ENCODE peak calls at places on chromosomes 4 and X, in six cellular contexts. D is CD4-positive, CD25-positive, alpha-beta regulatory T cell; G is tibial artery; V is activated CD4-positive, alpha-beta T cell treated with anti-CD3 and anti-CD28 coated beads for 48 hours; P is stimulated activated CD8-positive, alpha-beta memory T cell treated with anti-CD3 and anti-CD28 coated beads, Interleukin-4, amount 100 ng/mL, for 1 hour; R is activated CD8-positive, alpha-beta memory T cell treated with anti-CD3 and anti-CD28 coated beads for 48 hours. H is an unnamed sample.

GRCh38 chr4:106615961-106616360 is 247.4 kb upstream of the GIMD1 start:
- DNase-seq in R (no peak), V (no peak), D (no peak), G (no peak), P (no peak), H (no peak)

GRCh38 chr4:40750461-40751258 is 905 bp downstream of the NSUN7 start:
- DNase-seq in G (no peak), D (no peak), V (no peak), R (no peak), P (no peak), H (no peak)

GRCh38 chr4:106746451-106746850 is 289.7 kb downstream of the DKK2 start:
- DNase-seq in G (no peak), D (no peak), P (no peak), V (no peak), R (no peak), H (no peak)

GRCh38 chr4:62232755-62233280 is 1032.7 kb downstream of the ADGRL3 start:
- DNase-seq in G (no peak), P (no peak), D (no peak), R (no peak), V (no peak), H (no peak)

GRCh38 chrX:31658360-31658759 is 586.5 kb upstream of the FTHL17 start:
- DNase-seq in D (no peak), G (no peak), V (no peak), R (no peak), P (no peak), H (no peak)

GRCh38 chr4:139922625-139923024 is 231.4 kb downstream of the MAML3 start:
- DNase-seq in G (no peak), P (no peak), R (no peak), V (no peak), D (no peak), H (no peak)

GRCh38 chr4:2930821-2931764 is 32.1 kb downstream of the NOP14 start:
- DNase-seq in P (no peak), G (peak), R (no peak), V (no peak), D (no peak), H (peak)

GRCh38 chrX:29690061-29690460 is 525.3 kb upstream of the MAGEB2 start:
- DNase-seq in G (no peak), R (no peak), V (no peak), D (no peak), P (no peak), H (no peak)

GRCh38 chr4:188041721-188042120 is 46.1 kb downstream of the ZFP42 start:
- DNase-seq in G (no peak), R (no peak), D (no peak), P (no peak), V (no peak), H (no peak)

GRCh38 chr4:167581449-167581965 is 347.2 kb upstream of the SPOCK3 start:
- DNase-seq in P (no peak), R (no peak), G (no peak), D (no peak), V (no peak), H (no peak)

GRCh38 chr4:87944967-87945366 is 30.5 kb upstream of the SPP1 start:
- DNase-seq in G (no peak), V (no peak), D (no peak), R (no peak), P (no peak), H (no peak)

GRCh38 chr4:138804705-138805104 is 210.9 kb upstream of the NOCT start:
- DNase-seq in V (no peak), P (no peak), G (no peak), D (no peak), R (no peak), H (no peak)

GRCh38 chrX:42619068-42619467 is 158.9 kb downstream of the PPP1R2C start:
- DNase-seq in R (no peak), D (no peak), P (no peak), V (no peak), G (no peak), H (no peak)

GRCh38 chr4:100428051-100428450 is 89.8 kb downstream of the EMCN start:
- DNase-seq in D (no peak), P (no peak), V (no peak), R (no peak), G (no peak), H (no peak)

GRCh38 chr4:147799986-147800555 is 68.2 kb downstream of the ARHGAP10 start:
- DNase-seq in V (peak), P (peak), D (peak), G (no peak), R (peak), H (no peak)

H was measured in left ventricle myocardium superior.